ENCODE peak calls at places on chromosomes 7 and 10, in eight cellular contexts. N is tibial artery, V is bronchial epithelial cell, X is HCT116, M is fibroblast of lung, P is IMR-90, B is AG09309, R is fibroblast of pulmonary artery. G is an unnamed sample.

GRCh38 chr7:101626069-101626671 is 2.9 kb downstream of the MYL10 start:
- DNase-seq in N (no peak), V (no peak), X (no peak), M (no peak), P (no peak), B (no peak), R (no peak), G (no peak)

GRCh38 chr7:2499719-2500430 is 19.7 kb upstream of the LFNG start:
- DNase-seq in N (no peak), V (no peak), X (no peak), M (no peak), P (no peak), B (no peak), R (no peak), G (no peak)

GRCh38 chr10:70551971-70552422 is 50.5 kb downstream of the PRF1 start:
- DNase-seq in N (peak), V (peak), X (no peak), M (peak), P (peak), B (peak), R (peak), G (peak)

GRCh38 chr7:43664681-43665080 is 64.6 kb downstream of the COA1 start:
- DNase-seq in N (no peak), V (no peak), X (no peak), M (no peak), P (no peak), B (no peak), R (no peak), G (no peak)

GRCh38 chr10:95819620-95820329 is 63.8 kb downstream of the ENTPD1 start:
- DNase-seq in N (no peak), V (no peak), X (no peak), M (no peak), P (no peak), B (no peak), R (peak), G (no peak)

GRCh38 chr7:608954-609711 is 89.5 kb upstream of the PDGFA start:
- DNase-seq in N (no peak), V (no peak), X (no peak), M (peak), P (no peak), B (no peak), R (no peak), G (no peak)

GRCh38 chr7:129144095-129144833 is at the start of gene TSPAN33:
- DNase-seq in N (peak), V (peak), X (peak), M (peak), P (peak), B (peak), R (peak), G (peak)

GRCh38 chr7:42964849-42965805 is 33.0 kb downstream of the MRPL32 start:
- DNase-seq in N (no peak), V (no peak), X (no peak), M (peak), P (no peak), B (no peak), R (peak), G (no peak)

GRCh38 chr7:28550580-28551205 is 138.4 kb downstream of the CREB5 start:
- DNase-seq in N (no peak), V (no peak), X (no peak), M (no peak), P (no peak), B (no peak), R (no peak), G (no peak)

GRCh38 chr10:34824870-34825269 is 9.8 kb upstream of the PARD3 start:
- DNase-seq in N (no peak), V (no peak), X (no peak), M (no peak), P (no peak), B (no peak), R (no peak), G (no peak)

GRCh38 chr10:52621635-52622079 is 150.9 kb downstream of the MBL2 start:
- DNase-seq in N (no peak), V (no peak), X (no peak), M (no peak), P (peak), B (peak), R (peak), G (peak)

GRCh38 chr7:22422831-22423615 is 66.1 kb upstream of the RAPGEF5 start:
- DNase-seq in N (no peak), V (peak), X (no peak), M (no peak), P (no peak), B (no peak), R (no peak), G (no peak)

GRCh38 chr7:43537765-43538403 is 45.0 kb upstream of the STK17A start:
- DNase-seq in N (no peak), V (no peak), X (no peak), M (peak), P (no peak), B (no peak), R (peak), G (no peak)

GRCh38 chr10:70678757-70679489 is 6.6 kb downstream of the ADAMTS14 start:
- DNase-seq in N (no peak), V (no peak), X (no peak), M (no peak), P (no peak), B (no peak), R (no peak), G (no peak)

DNA sequence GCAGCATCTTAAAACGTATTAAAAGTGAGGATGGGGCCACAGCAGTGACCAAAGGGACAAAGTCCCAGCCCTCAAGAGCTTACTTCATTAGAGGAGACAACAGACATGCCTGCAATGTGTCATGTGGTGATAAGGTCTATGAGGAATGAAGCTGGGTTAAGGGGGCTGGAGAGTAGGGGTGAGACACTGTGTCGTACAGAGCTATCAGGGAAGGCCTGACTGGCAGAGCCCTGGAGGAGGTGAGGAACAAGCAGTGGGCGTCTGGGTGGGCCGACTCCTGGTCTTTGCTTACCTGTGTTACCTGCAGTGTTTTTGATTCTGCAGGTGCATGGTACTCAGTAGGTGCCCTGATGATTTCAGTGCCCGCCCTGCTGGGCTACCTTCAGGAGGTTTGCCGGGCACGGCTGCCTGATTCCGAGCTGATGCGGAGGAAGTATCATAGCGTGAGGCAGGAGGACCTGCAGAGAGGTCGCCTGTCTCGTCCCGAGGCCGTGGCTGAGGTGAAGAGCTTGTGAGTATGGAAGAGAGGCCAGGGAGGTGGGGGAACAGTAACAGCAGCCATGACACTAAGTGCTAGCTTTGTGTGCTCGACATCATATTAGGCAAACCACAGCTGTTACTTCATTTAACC is 7.6 kb downstream of the ZFYVE27 start:
- DNase-seq in N (no peak), V (no peak), X (no peak), M (no peak), P (no peak), B (no peak), R (no peak), G (no peak)
- TF ChIP-seq CTCF in N (no peak), V (no peak), X (no peak), M (no peak), P (no peak), B (no peak), R (no peak), G (no peak)

DNA sequence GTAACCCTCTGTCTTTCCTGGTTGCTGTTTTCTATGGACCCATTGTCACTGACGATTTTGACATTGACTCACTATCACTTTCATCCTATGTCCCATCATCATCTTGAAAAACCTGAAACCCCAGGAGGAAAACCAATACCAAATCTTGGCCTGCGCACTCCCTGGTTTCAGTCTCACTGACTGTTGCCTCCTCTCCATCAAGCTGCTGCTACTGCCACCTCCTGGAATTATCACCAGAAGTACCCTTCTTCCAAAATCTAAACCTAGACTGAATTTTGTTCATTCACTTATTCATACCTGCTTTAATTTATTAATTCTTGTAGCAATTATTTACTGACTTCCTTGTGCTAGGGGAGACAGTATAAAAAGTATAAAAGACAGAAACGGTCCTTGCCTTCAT is 44.5 kb upstream of the ACBD5 start:
- DNase-seq in N (no peak), V (peak), X (peak), M (no peak), P (peak), B (no peak), R (peak), G (no peak)
- TF ChIP-seq CTCF in N (no peak), V (peak), X (peak), M (peak), P (peak), B (no peak), R (peak), G (peak)

GRCh38 chr7:132638000-132638399 is 61.7 kb upstream of the PLXNA4 start:
- DNase-seq in N (no peak), V (no peak), X (no peak), M (no peak), P (no peak), B (no peak), R (no peak), G (no peak)

GRCh38 chr7:132643302-132643701 is 67.0 kb upstream of the PLXNA4 start:
- DNase-seq in N (no peak), V (no peak), X (no peak), M (no peak), P (no peak), B (no peak), R (no peak), G (no peak)

GRCh38 chr7:132636581-132636980 is 60.3 kb upstream of the PLXNA4 start:
- DNase-seq in N (no peak), V (no peak), X (no peak), M (no peak), P (no peak), B (no peak), R (no peak), G (no peak)

GRCh38 chr7:132641238-132641637 is 65.0 kb upstream of the PLXNA4 start:
- DNase-seq in N (no peak), V (no peak), X (no peak), M (no peak), P (no peak), B (no peak), R (no peak), G (no peak)

DNA sequence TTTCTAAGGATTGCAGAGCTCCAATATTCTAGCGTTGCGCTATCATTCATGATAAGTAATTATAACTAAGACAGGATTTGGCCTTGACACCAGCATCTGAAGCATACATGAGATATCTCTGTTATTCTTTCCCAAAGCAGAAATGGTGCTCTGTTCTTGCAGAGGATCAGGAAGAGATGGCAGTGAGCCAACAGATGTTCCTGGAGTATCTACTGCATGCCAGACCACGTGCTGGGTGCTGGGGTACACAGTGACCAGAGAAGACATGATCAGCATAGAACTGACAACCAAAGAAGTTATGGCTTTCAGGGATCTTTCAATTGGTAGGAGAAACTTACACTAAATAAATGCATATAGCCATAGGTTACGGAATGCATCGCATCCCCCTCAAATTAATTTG is 63.7 kb upstream of the PLXNA4 start:
- DNase-seq in N (no peak), V (no peak), X (no peak), M (no peak), P (no peak), B (no peak), R (no peak), G (no peak)
- TF ChIP-seq CTCF in N (no peak), V (no peak), X (no peak), M (no peak), P (no peak), B (no peak), R (no peak), G (no peak)

GRCh38 chr10:76311752-76312699 is 880.6 kb downstream of the LRMDA start:
- DNase-seq in N (peak), V (peak), X (peak), M (no peak), P (no peak), B (no peak), R (peak), G (peak)
- TF ChIP-seq CTCF in N (no peak), V (peak), X (peak), M (peak), P (peak), B (peak), R (peak), G (peak)

DNA sequence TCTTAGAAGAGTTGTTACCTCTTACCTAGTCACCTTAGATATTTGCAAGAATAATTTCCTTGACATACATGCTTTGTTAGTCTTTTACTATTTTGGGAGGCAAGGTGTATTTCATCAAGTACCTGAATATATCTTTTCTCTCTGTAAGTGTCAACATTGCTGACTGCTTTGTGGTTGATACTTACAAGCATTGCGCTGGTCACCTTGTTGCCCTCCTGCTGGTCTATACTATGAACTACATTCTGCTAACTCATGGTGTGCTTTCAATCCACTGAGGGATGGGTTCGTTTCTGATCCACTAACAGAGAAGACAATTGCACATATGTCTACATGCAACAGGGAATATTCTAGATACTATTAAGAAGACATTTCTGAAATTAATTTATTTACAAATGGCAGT is 837.8 kb upstream of the COBL start:
- DNase-seq in N (no peak), V (no peak), X (no peak), M (no peak), P (no peak), B (no peak), R (no peak), G (no peak)
- TF ChIP-seq CTCF in N (no peak), V (no peak), X (no peak), M (no peak), P (no peak), B (no peak), R (no peak), G (no peak)

DNA sequence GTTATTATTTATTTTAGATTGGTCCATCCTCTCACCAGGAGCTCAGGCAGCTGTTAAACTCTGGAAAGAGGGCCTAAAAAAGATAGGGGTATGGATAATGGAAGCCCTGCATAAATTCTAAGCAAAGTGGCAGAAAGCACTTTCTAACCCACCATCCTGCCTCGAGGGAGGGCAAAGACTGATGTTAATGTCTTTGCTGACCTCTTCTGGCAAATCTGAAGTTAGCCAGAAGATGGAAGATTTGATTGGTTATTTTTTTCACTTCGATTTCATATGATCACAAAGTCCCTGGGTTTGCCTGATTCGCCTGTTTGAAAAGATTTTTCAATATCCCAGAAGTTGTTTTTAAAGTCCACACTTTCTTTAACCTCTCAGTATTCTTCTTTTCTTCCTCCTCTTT is 24.8 kb downstream of the OR9A2 start:
- DNase-seq in N (no peak), V (peak), X (peak), M (no peak), P (no peak), B (no peak), R (peak), G (peak)
- TF ChIP-seq CTCF in N (no peak), V (peak), X (peak), M (peak), P (peak), B (peak), R (peak), G (peak)

DNA sequence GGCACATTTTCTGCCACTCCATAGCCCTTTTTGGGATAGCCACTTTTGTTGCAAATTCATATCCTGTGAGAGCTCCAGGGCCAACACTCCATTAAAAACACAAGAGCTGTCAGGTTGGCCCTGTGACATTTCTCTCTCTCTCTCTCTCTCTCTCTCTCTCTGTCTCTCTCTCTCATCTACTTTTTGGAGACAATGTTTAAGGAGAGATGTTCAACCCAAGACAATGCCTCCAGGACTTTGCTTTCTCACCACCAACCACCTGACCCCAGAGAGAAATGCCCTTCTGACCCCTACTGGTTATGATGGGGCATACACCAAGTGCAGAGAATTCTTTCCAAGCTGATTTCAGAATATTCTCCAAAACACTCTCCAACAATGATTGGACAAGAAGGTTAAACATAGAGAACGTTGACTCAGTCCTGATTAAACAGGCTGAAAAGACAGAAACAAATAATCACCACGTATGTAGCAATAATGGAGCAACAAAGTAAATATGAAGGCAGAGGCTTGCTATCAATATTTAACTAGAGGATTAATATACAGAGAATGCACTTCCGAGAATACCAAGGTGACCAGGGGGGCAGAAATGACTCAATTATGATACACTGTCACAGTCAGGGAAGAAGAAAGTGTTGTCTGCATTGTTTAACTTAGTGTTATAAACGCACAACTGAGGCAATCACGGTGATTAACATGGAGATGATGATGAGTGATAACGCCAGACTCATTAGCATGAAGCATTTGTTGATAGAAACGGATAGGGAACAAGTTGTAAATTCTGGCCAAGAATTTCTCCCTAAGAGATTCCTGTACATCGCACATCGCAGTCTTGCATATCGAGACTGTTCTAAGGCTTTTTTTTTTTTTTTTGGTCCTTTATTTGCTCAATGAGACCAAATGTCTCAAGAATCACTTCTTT is 178.5 kb downstream of the NRP1 start:
- DNase-seq in N (no peak), V (peak), X (no peak), M (peak), P (peak), B (peak), R (peak), G (peak)
- TF ChIP-seq CTCF in N (no peak), V (peak), X (peak), M (peak), P (peak), B (peak), R (peak), G (peak)

DNA sequence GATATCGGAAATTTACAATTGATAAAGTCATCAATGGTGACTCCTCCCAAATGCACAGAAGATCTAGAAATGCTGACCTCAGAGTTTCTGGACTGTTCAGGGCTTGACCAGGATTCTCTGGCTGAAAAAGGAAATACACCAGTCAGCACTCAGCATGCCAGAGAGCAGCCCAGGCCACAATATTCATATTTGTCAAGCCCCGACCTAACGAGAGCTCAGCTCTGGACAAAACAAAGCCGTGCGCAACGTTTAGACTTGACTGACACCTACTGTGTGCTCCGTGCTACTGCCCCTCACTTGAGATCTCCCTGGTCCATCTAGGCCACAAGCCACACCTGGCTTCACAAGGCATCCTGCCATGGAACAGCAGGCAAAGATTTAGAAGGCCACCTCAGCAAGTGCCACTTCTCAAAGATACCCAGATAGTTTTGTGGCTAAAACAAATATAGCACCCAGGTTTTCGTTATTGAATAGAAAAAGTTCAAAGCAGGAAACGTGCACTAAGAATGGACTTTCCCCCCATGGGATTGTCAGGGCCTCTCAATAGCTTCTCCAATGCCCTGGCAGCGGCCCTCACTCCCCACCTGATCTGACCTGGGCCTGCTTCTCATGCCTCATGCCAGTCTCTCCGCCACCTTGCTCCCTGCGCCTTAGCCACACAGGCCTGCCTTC is 218.3 kb downstream of the FAM107B start:
- DNase-seq in N (no peak), V (peak), X (no peak), M (peak), P (peak), B (no peak), R (no peak), G (no peak)
- TF ChIP-seq CTCF in N (no peak), V (peak), X (no peak), M (no peak), P (peak), B (no peak), R (no peak), G (no peak)

GRCh38 chr10:102120142-102120986 is at the start of gene LDB1:
- DNase-seq in N (peak), V (peak), X (peak), M (peak), P (peak), B (no peak), R (peak), G (peak)
- TF ChIP-seq CTCF in N (peak), V (no peak), X (no peak), M (no peak), P (no peak), B (no peak), R (no peak), G (peak)